ENCODE peak calls at places on chromosomes 6 and 20, in six cellular contexts. D, P, W, B, M and R are unnamed samples.

GRCh38 chr6:136956590-136957573 is 34.8 kb downstream of the SLC35D3 start:
- DNase-seq in D (no peak), P (no peak), W (no peak), B (no peak), M (no peak), R (no peak)

GRCh38 chr6:110325197-110325596 is 33.0 kb downstream of the METTL24 start:
- DNase-seq in D (no peak), P (no peak), W (peak; percentile 41), B (no peak), M (no peak), R (peak; percentile 77)

GRCh38 chr6:127201321-127201720 is 65.3 kb upstream of the RNF146 start:
- DNase-seq in D (no peak), P (no peak), W (peak; percentile 46), B (no peak), M (no peak), R (no peak)

GRCh38 chr6:6984585-6985366 is 123.0 kb upstream of the RREB1 start:
- DNase-seq in D (no peak), P (no peak), W (no peak), B (no peak), M (no peak), R (no peak)

GRCh38 chr6:90039911-90040310 is 145.6 kb downstream of the GJA10 start:
- DNase-seq in D (no peak), P (no peak), W (no peak), B (no peak), M (no peak), R (no peak)

GRCh38 chr6:43184268-43184985 is 2.4 kb downstream of the CUL9 start:
- DNase-seq in D (no peak), P (no peak), W (no peak), B (no peak), M (no peak), R (peak; percentile 57)

GRCh38 chr6:33846226-33846625 is 42.4 kb upstream of the MLN start:
- DNase-seq in D (no peak), P (no peak), W (no peak), B (no peak), M (no peak), R (no peak)

GRCh38 chr6:107330190-107330589 is 129.2 kb downstream of the PDSS2 start:
- DNase-seq in D (no peak), P (no peak), W (no peak), B (no peak), M (no peak), R (no peak)

GRCh38 chr6:167152858-167153257 is 4.9 kb downstream of the GPR31 start:
- DNase-seq in D (no peak), P (no peak), W (no peak), B (no peak), M (no peak), R (no peak)

GRCh38 chr6:27894839-27895762 is 17.1 kb downstream of the OR2B2 start:
- DNase-seq in D (peak; percentile 47), P (peak; percentile 50), W (peak; percentile 80), B (peak; percentile 44), M (peak; percentile 24), R (peak; percentile 84)

GRCh38 chr6:15904651-15905376 is 224.1 kb upstream of the MYLIP start:
- DNase-seq in D (no peak), P (no peak), W (no peak), B (no peak), M (no peak), R (no peak)

GRCh38 chr6:158422629-158423238 is 110.5 kb downstream of the TULP4 start:
- DNase-seq in D (no peak), P (no peak), W (no peak), B (no peak), M (no peak), R (no peak)

GRCh38 chr6:135163440-135163738 is 17.7 kb upstream of the MYB start:
- DNase-seq in D (peak; percentile 16), P (no peak), W (no peak), B (peak; percentile 12), M (no peak), R (no peak)

GRCh38 chr20:57657537-57658446 is 37.6 kb upstream of the ZBP1 start:
- DNase-seq in D (no peak), P (peak; percentile 80), W (no peak), B (peak; percentile 37), M (no peak), R (peak; percentile 68)

GRCh38 chr6:35213161-35213823 is 464 bp upstream of the SCUBE3 start:
- DNase-seq in D (no peak), P (no peak), W (no peak), B (no peak), M (no peak), R (no peak)

GRCh38 chr20:10578607-10579006 is 95.2 kb downstream of the JAG1 start:
- DNase-seq in D (no peak), P (no peak), W (peak; percentile 96), B (no peak), M (no peak), R (no peak)

GRCh38 chr6:13402711-13403110 is 74.4 kb upstream of the TBC1D7 start:
- DNase-seq in D (no peak), P (no peak), W (peak; percentile 21), B (no peak), M (no peak), R (no peak)

GRCh38 chr6:89299451-89299850 is 15.6 kb downstream of the GABRR2 start:
- DNase-seq in D (no peak), P (no peak), W (peak; percentile 45), B (no peak), M (no peak), R (no peak)

GRCh38 chr6:16764188-16764950 is 3.1 kb upstream of the ATXN1 start:
- DNase-seq in D (no peak), P (no peak), W (peak; percentile 69), B (no peak), M (no peak), R (no peak)

GRCh38 chr6:7171119-7171518 is 63.4 kb downstream of the RREB1 start:
- DNase-seq in D (no peak), P (no peak), W (no peak), B (no peak), M (no peak), R (no peak)

GRCh38 chr6:21935561-21936028 is 342.0 kb downstream of the SOX4 start:
- DNase-seq in D (no peak), P (no peak), W (peak; percentile 69), B (no peak), M (no peak), R (no peak)

GRCh38 chr20:60804918-60805631 is 447.0 kb upstream of the CDH4 start:
- DNase-seq in D (no peak), P (no peak), W (no peak), B (no peak), M (no peak), R (no peak)